ENCODE peak calls at places on chromosomes 12 and 14, in four cellular contexts. B is fibroblast of mammary gland, R is ovary, P is pancreas. D is an unnamed sample.

GRCh38 chr12:27967551-27968054 is 4.9 kb downstream of the PTHLH start:
- DNase-seq in R (no peak), B (peak), P (no peak), D (no peak)

GRCh38 chr14:52825085-52825484 is 33.7 kb upstream of the GNPNAT1 start:
- DNase-seq in P (no peak), R (no peak), B (no peak), D (no peak)

GRCh38 chr14:103123128-103123633 is at the start of gene TNFAIP2:
- DNase-seq in P (peak), R (peak), B (no peak), D (peak)

GRCh38 chr12:125005652-125006051 is 12.2 kb downstream of the BRI3BP start:
- DNase-seq in P (no peak), R (no peak), B (no peak), D (peak)

GRCh38 chr14:88252536-88252935 is 70.5 kb downstream of the KCNK10 start:
- DNase-seq in R (no peak), P (no peak), B (no peak), D (no peak)

GRCh38 chr12:31482816-31483215 is 108.1 kb downstream of the DENND5B start:
- DNase-seq in B (peak), P (no peak), R (no peak), D (no peak)

GRCh38 chr14:33475623-33476022 is 475.3 kb downstream of the EGLN3 start:
- DNase-seq in P (no peak), R (no peak), B (peak), D (no peak)

GRCh38 chr12:118187746-118188390 is 51.9 kb downstream of the PEBP1 start:
- DNase-seq in P (no peak), R (no peak), B (peak), D (no peak)

GRCh38 chr14:104968541-104969401 is 9.4 kb downstream of the AHNAK2 start:
- DNase-seq in B (peak), R (no peak), P (no peak), D (peak)

GRCh38 chr14:105881021-105881930 is 354.9 kb downstream of the TMEM121 start:
- DNase-seq in P (no peak), B (no peak), R (peak), D (peak)

GRCh38 chr14:77782202-77782601 is 17.7 kb upstream of the ADCK1 start:
- DNase-seq in B (peak), P (no peak), R (no peak), D (no peak)

GRCh38 chr14:61653507-61653906 is 41.8 kb upstream of the HIF1A start:
- DNase-seq in B (peak), P (no peak), R (peak), D (no peak)

GRCh38 chr14:85118274-85118673 is 411.7 kb upstream of the FLRT2 start:
- DNase-seq in B (no peak), P (no peak), R (no peak), D (no peak)

GRCh38 chr14:102159841-102160240 is 20.1 kb downstream of the WDR20 start:
- DNase-seq in R (no peak), P (no peak), B (no peak), D (no peak)

GRCh38 chr12:104790296-104791125 is 167.6 kb downstream of the SLC41A2 start:
- DNase-seq in R (peak), B (peak), P (no peak), D (peak)

GRCh38 chr12:103858953-103859601 is 18.0 kb upstream of the NT5DC3 start:
- DNase-seq in P (no peak), R (peak), B (peak), D (no peak)

GRCh38 chr12:127774828-127775227 is 492.1 kb upstream of the TMEM132C start:
- DNase-seq in R (no peak), B (peak), P (no peak), D (no peak)

GRCh38 chr12:49019435-49020317 is 1.1 kb upstream of the PRKAG1 start:
- DNase-seq in R (no peak), P (no peak), B (peak), D (no peak)

GRCh38 chr14:93751946-93752660 is 36.2 kb downstream of the PRIMA1 start:
- DNase-seq in P (no peak), R (no peak), B (no peak), D (no peak)

GRCh38 chr12:6605425-6606330 is 1.5 kb downstream of the CHD4 start:
- DNase-seq in R (no peak), B (peak), P (no peak), D (no peak)

GRCh38 chr12:123143753-123144461 is 7.0 kb downstream of the PITPNM2 start:
- DNase-seq in R (no peak), P (no peak), B (no peak), D (no peak)

GRCh38 chr12:103929051-103929908 is 930 bp upstream of the HSP90B1 start:
- DNase-seq in R (peak), P (peak), B (peak), D (peak)

GRCh38 chr12:1115471-1116242 is 124.6 kb downstream of the ERC1 start:
- DNase-seq in R (no peak), B (peak), P (no peak), D (no peak)

GRCh38 chr12:64147011-64147671 is 75.0 kb downstream of the KICS2 start:
- DNase-seq in R (no peak), B (no peak), P (no peak), D (no peak)

GRCh38 chr14:31949709-31950108 is 127.4 kb upstream of the ARHGAP5 start:
- DNase-seq in B (peak), R (no peak), P (no peak), D (no peak)

GRCh38 chr12:32743264-32743663 is 12.4 kb downstream of the YARS2 start:
- DNase-seq in P (no peak), B (no peak), R (no peak), D (no peak)

GRCh38 chr14:103217538-103217937 is 94.3 kb downstream of the TNFAIP2 start:
- DNase-seq in P (no peak), R (no peak), B (no peak), D (no peak)

GRCh38 chr12:121871501-121871900 is 12.8 kb upstream of the HPD start:
- DNase-seq in R (no peak), P (no peak), B (no peak), D (no peak)

GRCh38 chr12:76031081-76031413 is 529 bp downstream of the PHLDA1 start:
- DNase-seq in B (no peak), R (no peak), P (no peak), D (no peak)

GRCh38 chr12:47742253-47742825 is 16.3 kb downstream of the RAPGEF3 start:
- DNase-seq in P (no peak), R (no peak), B (peak), D (peak)

GRCh38 chr12:75553865-75554555 is 42.6 kb upstream of the KRR1 start:
- DNase-seq in B (no peak), P (no peak), R (no peak), D (no peak)

GRCh38 chr14:99590746-99591555 is 13.1 kb downstream of the CCDC85C start:
- DNase-seq in B (peak), R (no peak), P (no peak), D (no peak)
- TF ChIP-seq CTCF in B (no peak), R (no peak), P (no peak), D (no peak)

DNA sequence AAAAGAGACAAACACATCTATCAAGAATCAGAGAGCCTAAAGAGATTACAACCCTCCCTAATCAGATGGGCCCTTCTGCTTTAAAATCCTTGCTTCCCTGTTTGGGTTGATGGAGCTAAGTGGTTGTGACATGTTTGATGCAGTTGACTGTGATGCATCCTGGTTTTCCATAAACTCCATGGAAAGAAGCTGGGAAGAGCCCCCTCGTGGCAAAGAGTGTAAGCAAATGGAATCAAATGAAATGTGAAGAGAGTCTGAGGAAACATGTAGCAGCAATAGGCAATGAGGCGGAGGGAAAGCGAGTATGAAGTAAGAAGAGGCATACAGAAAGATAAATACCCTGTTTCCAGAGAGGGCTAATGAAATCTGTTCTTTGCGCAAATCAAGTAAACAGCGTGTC is 70.4 kb upstream of the SLCO1C1 start:
- DNase-seq in R (no peak), P (no peak), B (peak), D (no peak)
- TF ChIP-seq CTCF in R (no peak), P (no peak), B (peak), D (no peak)

GRCh38 chr12:15962760-15963159 is 51.6 kb downstream of the DERA start:
- DNase-seq in R (no peak), B (peak), P (no peak), D (no peak)

GRCh38 chr12:15971211-15971610 is 60.1 kb downstream of the DERA start:
- DNase-seq in P (no peak), R (no peak), B (no peak), D (no peak)

GRCh38 chr12:15963271-15963670 is 52.1 kb downstream of the DERA start:
- DNase-seq in P (no peak), B (peak), R (no peak), D (no peak)

DNA sequence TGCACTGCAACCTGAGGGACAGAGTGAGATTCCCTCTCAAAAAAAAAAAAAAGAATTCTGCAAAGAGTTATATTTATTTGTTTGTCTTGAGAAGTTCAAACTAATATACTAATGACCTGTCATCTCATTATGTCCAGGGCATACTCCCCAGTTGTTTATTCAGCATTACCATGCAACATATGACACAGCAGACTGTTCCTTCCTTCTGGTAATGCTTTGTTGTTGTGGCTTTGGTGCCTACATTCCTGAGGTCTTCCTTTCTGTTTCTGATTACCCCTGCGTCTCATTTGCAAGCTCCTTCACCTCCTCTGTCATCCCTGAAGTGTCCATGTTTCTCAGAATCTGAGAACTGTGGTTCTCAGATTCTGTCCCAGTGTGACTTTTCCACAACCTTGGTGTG is 55.3 kb downstream of the DERA start:
- DNase-seq in B (peak), R (no peak), P (no peak), D (no peak)
- TF ChIP-seq CTCF in B (no peak), R (no peak), P (no peak), D (no peak)

DNA sequence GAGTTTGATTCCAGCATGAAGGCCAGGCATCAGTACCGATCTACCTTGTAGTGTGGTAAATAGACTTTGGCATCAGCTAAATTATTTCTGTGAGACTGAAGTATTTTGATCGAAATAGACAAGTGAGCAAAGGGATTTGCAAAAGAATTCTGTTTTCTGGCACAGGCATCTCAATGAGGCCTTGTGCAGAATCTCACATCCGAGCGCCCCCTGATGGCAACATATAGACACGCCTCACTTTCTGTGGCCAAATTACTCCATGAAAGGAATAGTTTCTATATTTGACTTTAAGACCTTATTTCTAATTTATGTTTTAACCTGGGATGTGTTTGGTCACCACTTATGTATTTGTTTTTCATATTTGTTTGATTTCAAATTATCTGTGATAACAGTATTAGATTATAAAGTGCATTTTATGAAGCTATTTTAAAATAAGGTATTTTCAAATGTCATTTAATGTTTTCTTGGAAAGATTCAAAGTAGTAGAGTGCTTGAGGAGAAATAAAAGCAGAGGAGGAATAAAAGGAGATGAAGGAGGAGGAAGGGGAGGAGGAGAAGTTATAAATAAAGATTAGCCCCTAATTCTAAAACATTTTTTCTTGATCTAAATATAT is 731.9 kb downstream of the NRXN3 start:
- DNase-seq in B (peak), R (no peak), P (peak), D (no peak)
- TF ChIP-seq CTCF in B (peak), R (no peak), P (peak), D (peak)